ENCODE peak calls at places on chromosomes 3 and 15, in four cellular contexts. A is non-pigmented ciliary epithelial cell; V is stimulated activated effector memory CD8-positive, alpha-beta T cell treated with anti-CD3 and anti-CD28 coated beads, Interleukin-12 subunit alpha, Interleukin-12 subunit beta, amount 100 ng/mL, for 72 hours; B is NCI-H2081. Q is an unnamed sample.

GRCh38 chr3:50632450-50632849 is 15.5 kb downstream of the MAPKAPK3 start:
- DNase-seq in B (no peak), V (peak), A (no peak), Q (no peak)

GRCh38 chr3:542030-542429 is 345.5 kb downstream of the CHL1 start:
- DNase-seq in V (no peak), B (no peak), A (no peak), Q (no peak)

GRCh38 chr3:61882253-61882652 is 320.9 kb downstream of the PTPRG start:
- DNase-seq in A (no peak), V (no peak), B (no peak), Q (no peak)

GRCh38 chr3:7309707-7310106 is 448.8 kb downstream of the GRM7 start:
- DNase-seq in B (no peak), V (no peak), A (peak), Q (peak)

GRCh38 chr3:131526801-131527347 is 24.1 kb upstream of the MRPL3 start:
- DNase-seq in A (peak), B (no peak), V (no peak), Q (no peak)

GRCh38 chr3:167740961-167741587 is 5.6 kb downstream of the SERPINI1 start:
- DNase-seq in A (no peak), V (no peak), B (peak), Q (no peak)

GRCh38 chr3:145183261-145183660 is 977.7 kb downstream of the PLOD2 start:
- DNase-seq in A (peak), B (no peak), V (no peak), Q (no peak)

GRCh38 chr3:50610992-50611463 is 546 bp downstream of the CISH start:
- DNase-seq in V (no peak), A (no peak), B (no peak), Q (no peak)

GRCh38 chr3:123481071-123481470 is 32.2 kb upstream of the ADCY5 start:
- DNase-seq in V (no peak), A (no peak), B (no peak), Q (no peak)

GRCh38 chr3:57087361-57088092 is 27.1 kb downstream of the SPATA12 start:
- DNase-seq in B (no peak), A (no peak), V (no peak), Q (no peak)

GRCh38 chr15:62932436-62932835 is 110.1 kb upstream of the TPM1 start:
- DNase-seq in B (no peak), V (no peak), A (peak), Q (no peak)

GRCh38 chr3:73625124-73625665 is 454 bp upstream of the PDZRN3 start:
- DNase-seq in V (no peak), B (no peak), A (no peak), Q (peak)

GRCh38 chr15:73885954-73886700 is 12.8 kb downstream of the TBC1D21 start:
- DNase-seq in A (no peak), V (no peak), B (no peak), Q (no peak)

GRCh38 chr15:80173022-80173759 is 20.4 kb downstream of the FAH start:
- DNase-seq in V (peak), B (peak), A (no peak), Q (peak)

GRCh38 chr15:80878242-80878866 is 99.2 kb downstream of the CEMIP start:
- DNase-seq in A (peak), V (no peak), B (no peak), Q (no peak)

GRCh38 chr3:60399861-60400845 is 851.1 kb downstream of the FHIT start:
- DNase-seq in A (no peak), B (no peak), V (no peak), Q (no peak)

GRCh38 chr3:196186661-196187573 is 24.3 kb downstream of the ZDHHC19 start:
- DNase-seq in A (no peak), B (peak), V (peak), Q (no peak)

GRCh38 chr3:24496529-24497482 is 2.2 kb upstream of the THRB start:
- DNase-seq in B (no peak), A (no peak), V (no peak), Q (peak)

Q was measured in uterus.